ENCODE peak calls at places on chromosomes 16 and 17, in six cellular contexts. S is GM12891, W is esophagus squamous epithelium, B is stomach, P is breast epithelium, N is sigmoid colon. Q is an unnamed sample.

GRCh38 chr17:75113798-75114551 is 4.2 kb downstream of the ARMC7 start:
- DNase-seq in N (peak), W (peak), P (peak), B (peak), S (peak), Q (peak)

GRCh38 chr16:9007177-9007794 is 43.6 kb upstream of the USP7 start:
- DNase-seq in W (no peak), N (no peak), P (no peak), S (no peak), B (no peak), Q (no peak)

GRCh38 chr17:21279198-21279535 is 5.3 kb upstream of the MAP2K3 start:
- DNase-seq in S (no peak), B (no peak), W (no peak), N (no peak), P (no peak), Q (no peak)

GRCh38 chr17:77382966-77383612 is 242.3 kb downstream of the SEC14L1 start:
- DNase-seq in B (no peak), P (no peak), S (no peak), N (peak), W (no peak), Q (peak)

GRCh38 chr16:54359555-54359954 is 73.0 kb upstream of the IRX3 start:
- DNase-seq in N (no peak), B (no peak), P (no peak), S (no peak), W (no peak), Q (no peak)

GRCh38 chr17:31074772-31075538 is 19.8 kb upstream of the NF1 start:
- DNase-seq in S (no peak), W (no peak), P (no peak), N (no peak), B (no peak), Q (no peak)

GRCh38 chr17:29179232-29180036 is 764 bp downstream of the MYO18A start:
- DNase-seq in S (no peak), P (no peak), W (no peak), N (no peak), B (peak), Q (peak)

GRCh38 chr17:61487668-61488595 is 35.7 kb downstream of the TBX4 start:
- DNase-seq in W (no peak), P (no peak), N (no peak), S (no peak), B (peak), Q (no peak)

GRCh38 chr16:24281466-24281865 is 25.3 kb downstream of the CACNG3 start:
- DNase-seq in P (no peak), W (no peak), S (no peak), B (no peak), N (no peak), Q (no peak)

GRCh38 chr16:59067207-59067606 is 333.1 kb upstream of the GOT2 start:
- DNase-seq in S (no peak), B (no peak), W (no peak), N (no peak), P (no peak), Q (no peak)

GRCh38 chr16:3188925-3189825 is 1.2 kb downstream of the OR1F1 start:
- DNase-seq in B (no peak), N (no peak), P (no peak), W (no peak), S (peak), Q (peak)

GRCh38 chr16:48321307-48322036 is 63.7 kb downstream of the SIAH1 start:
- DNase-seq in S (no peak), P (no peak), W (no peak), N (no peak), B (no peak), Q (no peak)

GRCh38 chr16:48583075-48584065 is 26.6 kb downstream of the N4BP1 start:
- DNase-seq in N (no peak), B (no peak), P (no peak), S (no peak), W (no peak), Q (no peak)

GRCh38 chr17:31321481-31321880 is at the start of gene EVI2A:
- DNase-seq in W (no peak), S (peak), B (no peak), P (no peak), N (no peak), Q (peak)

GRCh38 chr17:19645608-19646250 is 2.8 kb upstream of the ALDH3A2 start:
- DNase-seq in W (no peak), S (peak), N (no peak), P (no peak), B (no peak), Q (peak)

GRCh38 chr16:426115-426905 is 861 bp downstream of the RAB11FIP3 start:
- DNase-seq in B (no peak), W (no peak), P (no peak), S (no peak), N (no peak), Q (no peak)
- TF ChIP-seq POLR2A in B (no peak), W (no peak), P (no peak), S (no peak), N (no peak), Q (no peak)

DNA sequence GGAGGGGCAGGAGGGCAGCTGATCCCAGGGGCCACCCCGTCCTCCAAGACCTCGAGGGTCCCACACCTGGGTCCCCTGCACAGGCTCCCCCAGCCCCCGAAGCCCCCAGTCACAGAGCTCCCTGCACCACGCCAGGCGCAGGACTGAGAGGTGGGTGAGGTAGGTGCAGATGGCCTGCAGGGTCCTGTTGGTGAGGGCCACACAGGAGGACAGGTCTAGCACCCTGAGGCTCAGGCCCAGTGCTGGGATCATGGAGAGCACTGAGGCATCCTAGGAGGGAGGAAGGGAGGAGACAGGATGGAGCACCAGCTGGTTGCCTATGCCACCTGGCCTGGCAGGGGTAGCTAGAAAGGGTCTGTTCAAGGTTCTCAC is 9.6 kb downstream of the ELMO3 start:
- DNase-seq in B (no peak), N (no peak), P (no peak), W (no peak), S (no peak), Q (no peak)
- TF ChIP-seq POLR2A in B (no peak), N (no peak), P (no peak), W (no peak), S (peak), Q (no peak)

GRCh38 chr17:50380369-50381259 is 7.6 kb downstream of the EME1 start:
- DNase-seq in N (no peak), B (no peak), P (no peak), W (no peak), S (no peak), Q (no peak)
- TF ChIP-seq POLR2A in N (no peak), B (no peak), P (no peak), W (no peak), S (peak), Q (no peak)

GRCh38 chr16:70717817-70718216 is 32.0 kb upstream of the MTSS2 start:
- DNase-seq in P (no peak), S (no peak), W (no peak), N (no peak), B (no peak), Q (no peak)

GRCh38 chr16:70724146-70725023 is 38.5 kb upstream of the MTSS2 start:
- DNase-seq in N (no peak), S (no peak), B (no peak), W (no peak), P (no peak), Q (no peak)

GRCh38 chr16:70723740-70724145 is 37.9 kb upstream of the MTSS2 start:
- DNase-seq in B (no peak), P (no peak), S (no peak), W (no peak), N (no peak), Q (no peak)

GRCh38 chr16:70720431-70721201 is 34.8 kb upstream of the MTSS2 start:
- DNase-seq in B (no peak), P (no peak), W (no peak), N (no peak), S (no peak), Q (no peak)

GRCh38 chr16:70721202-70721963 is 35.5 kb upstream of the MTSS2 start:
- DNase-seq in N (no peak), B (no peak), W (no peak), P (no peak), S (no peak), Q (no peak)
- TF ChIP-seq POLR2A in N (no peak), B (no peak), W (no peak), P (no peak), S (no peak), Q (no peak)